ENCODE peak calls at places on chromosome 2, in four cellular contexts. A is fibroblast of lung, H is foreskin keratinocyte, D is upper lobe of left lung. C is an unnamed sample.

GRCh38 chr2:135960598-135961551 is 24.6 kb downstream of the DARS1 start:
- DNase-seq in A (peak; percentile 80), H (no peak), D (no peak), C (no peak)

GRCh38 chr2:175571078-175571653 is 389.7 kb upstream of the ATP5MC3 start:
- DNase-seq in A (no peak), H (no peak), D (no peak), C (no peak)

GRCh38 chr2:192657364-192657763 is 462.6 kb upstream of the TMEFF2 start:
- DNase-seq in A (no peak), H (no peak), D (no peak), C (no peak)

GRCh38 chr2:192500550-192501200 is 305.9 kb upstream of the TMEFF2 start:
- DNase-seq in A (peak; percentile 96), H (peak; percentile 87), D (no peak), C (peak; percentile 96)

GRCh38 chr2:137467246-137467862 is 496.9 kb upstream of the HNMT start:
- DNase-seq in A (peak; percentile 7), H (peak; percentile 60), D (peak; percentile 23), C (peak; percentile 73)

GRCh38 chr2:152051373-152051893 is 47.4 kb downstream of the CACNB4 start:
- DNase-seq in A (no peak), H (no peak), D (no peak), C (no peak)

GRCh38 chr2:74498500-74499268 is 719 bp downstream of the LBX2 start:
- DNase-seq in A (no peak), H (peak; percentile 34), D (peak; percentile 29), C (no peak)

GRCh38 chr2:45652090-45653050 is 895 bp downstream of the PRKCE start:
- DNase-seq in A (peak; percentile 49), H (peak; percentile 11), D (peak; percentile 46), C (peak; percentile 28)

GRCh38 chr2:237860273-237860935 is 981 bp downstream of the RAMP1 start:
- DNase-seq in A (peak; percentile 35), H (no peak), D (no peak), C (no peak)

GRCh38 chr2:9439536-9439935 is 16.1 kb downstream of the CPSF3 start:
- DNase-seq in A (peak; percentile 24), H (no peak), D (no peak), C (no peak)

GRCh38 chr2:95262896-95263542 is 11.2 kb upstream of the PROM2 start:
- DNase-seq in A (peak; percentile 10), H (peak; percentile 70), D (no peak), C (no peak)

GRCh38 chr2:149766339-149766738 is 178.8 kb upstream of the MMADHC start:
- DNase-seq in A (no peak), H (no peak), D (no peak), C (no peak)

GRCh38 chr2:50551018-50551726 is 480.8 kb downstream of the NRXN1 start:
- DNase-seq in A (no peak), H (no peak), D (no peak), C (no peak)

GRCh38 chr2:42048318-42049251 is 764 bp downstream of the PKDCC start:
- DNase-seq in A (peak; percentile 29), H (no peak), D (no peak), C (no peak)

GRCh38 chr2:17878222-17879136 is at the start of gene KCNS3:
- DNase-seq in A (peak; percentile 21), H (no peak), D (peak; percentile 66), C (peak; percentile 49)

GRCh38 chr2:57156231-57156924 is 890.2 kb upstream of the VRK2 start:
- DNase-seq in A (no peak), H (no peak), D (no peak), C (no peak)

GRCh38 chr2:152432206-152432653 is 97.3 kb downstream of the FMNL2 start:
- DNase-seq in A (peak; percentile 58), H (peak; percentile 94), D (peak; percentile 46), C (peak; percentile 96)

GRCh38 chr2:105257981-105258380 is 16.4 kb downstream of the GPR45 start:
- DNase-seq in A (peak; percentile 27), H (peak; percentile 23), D (no peak), C (no peak)

GRCh38 chr2:48406096-48406495 is 123.9 kb upstream of the STON1 start:
- DNase-seq in A (no peak), H (no peak), D (no peak), C (no peak)

GRCh38 chr2:143284087-143284675 is 155.0 kb downstream of the ARHGAP15 start:
- DNase-seq in A (peak; percentile 34), H (peak; percentile 9), D (peak; percentile 28), C (peak; percentile 63)

GRCh38 chr2:115908731-115909130 is 1466.3 kb downstream of the DPP10 start:
- DNase-seq in A (no peak), H (no peak), D (no peak), C (no peak)

GRCh38 chr2:172726172-172726735 is 9.4 kb upstream of the RAPGEF4 start:
- DNase-seq in A (peak; percentile 44), H (no peak), D (no peak), C (no peak)

GRCh38 chr2:168993538-168993937 is 37.6 kb downstream of the ABCB11 start:
- DNase-seq in A (no peak), H (no peak), D (no peak), C (no peak)

GRCh38 chr2:104787298-104788065 is 66.4 kb upstream of the POU3F3 start:
- DNase-seq in A (no peak), H (no peak), D (no peak), C (no peak)

GRCh38 chr2:127400897-127401756 is 13.4 kb upstream of the MAP3K2 start:
- DNase-seq in A (peak; percentile 40), H (peak; percentile 93), D (no peak), C (peak; percentile 87)

GRCh38 chr2:20577495-20578235 is 73.2 kb downstream of the HS1BP3 start:
- DNase-seq in A (peak; percentile 74), H (peak; percentile 99), D (no peak), C (peak; percentile 96)

GRCh38 chr2:132941296-132942020 is 271.5 kb upstream of the LYPD1 start:
- DNase-seq in A (no peak), H (no peak), D (no peak), C (no peak)

GRCh38 chr2:19600506-19600905 is 242.1 kb upstream of the OSR1 start:
- DNase-seq in A (no peak), H (no peak), D (no peak), C (no peak)

GRCh38 chr2:179311071-179311470 is 46.4 kb upstream of the SESTD1 start:
- DNase-seq in A (no peak), H (no peak), D (no peak), C (no peak)

GRCh38 chr2:10229462-10230099 is 73.1 kb upstream of the HPCAL1 start:
- DNase-seq in A (no peak), H (no peak), D (no peak), C (no peak)

GRCh38 chr2:227805578-227805977 is 8.1 kb upstream of the CCL20 start:
- DNase-seq in A (peak; percentile 30), H (no peak), D (peak; percentile 52), C (peak; percentile 6)

GRCh38 chr2:118089015-118089800 is 937 bp downstream of the INSIG2 start:
- DNase-seq in A (peak; percentile 60), H (peak; percentile 61), D (peak; percentile 37), C (peak; percentile 52)

GRCh38 chr2:227325824-227326195 is 759 bp downstream of the MFF start:
- DNase-seq in A (peak; percentile 57), H (peak; percentile 45), D (peak; percentile 44), C (peak; percentile 40)

GRCh38 chr2:23009545-23010149 is 375.3 kb upstream of the KLHL29 start:
- DNase-seq in A (peak; percentile 14), H (peak; percentile 8), D (no peak), C (peak; percentile 36)

GRCh38 chr2:238790126-238790820 is 57.6 kb upstream of the TWIST2 start:
- DNase-seq in A (no peak), H (no peak), D (no peak), C (no peak)

GRCh38 chr2:162143969-162144368 is 8.1 kb downstream of the GCG start:
- DNase-seq in A (no peak), H (no peak), D (no peak), C (no peak)
- TF ChIP-seq CTCF in A (no peak), H (peak; percentile 36), D (no peak), C (no peak)

GRCh38 chr2:63878486-63878885 is 36.8 kb downstream of the UGP2 start:
- DNase-seq in A (no peak), H (no peak), D (no peak), C (no peak)

GRCh38 chr2:63881208-63881607 is 39.5 kb downstream of the UGP2 start:
- DNase-seq in A (no peak), H (no peak), D (no peak), C (no peak)

GRCh38 chr2:63882395-63883130 is 40.9 kb downstream of the UGP2 start:
- DNase-seq in A (no peak), H (no peak), D (no peak), C (no peak)

GRCh38 chr2:63879876-63880433 is 38.3 kb downstream of the UGP2 start:
- DNase-seq in A (no peak), H (no peak), D (no peak), C (no peak)

GRCh38 chr2:63880603-63881002 is 38.9 kb downstream of the UGP2 start:
- DNase-seq in A (no peak), H (no peak), D (no peak), C (no peak)
- TF ChIP-seq CTCF in A (no peak), H (no peak), D (no peak), C (no peak)

DNA sequence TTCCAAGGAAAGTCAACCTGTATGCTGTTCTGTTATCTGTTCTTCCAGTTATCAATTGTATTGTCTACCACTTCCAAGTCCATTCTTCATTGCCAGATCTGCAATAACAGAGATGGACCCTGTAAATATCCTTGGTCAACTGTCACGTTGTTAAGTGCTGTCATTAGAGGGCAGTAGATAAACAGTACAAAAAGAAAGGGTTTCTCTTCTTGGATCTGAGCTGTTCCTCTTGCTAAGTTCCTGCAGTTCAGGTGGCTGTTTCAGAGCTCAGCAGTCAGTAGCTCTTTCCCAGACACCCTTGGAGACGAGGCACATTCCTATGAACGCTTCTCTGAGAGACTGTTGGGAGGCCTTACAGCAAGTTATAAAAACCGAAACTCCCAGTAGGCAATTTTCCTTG is 957.1 kb upstream of the CHAC2 start:
- DNase-seq in A (peak; percentile 37), H (peak; percentile 27), D (no peak), C (peak; percentile 44)
- TF ChIP-seq CTCF in A (peak; percentile 19), H (peak; percentile 52), D (no peak), C (peak; percentile 30)

GRCh38 chr2:230599854-230600253 is 112.8 kb upstream of the CAB39 start:
- DNase-seq in A (no peak), H (no peak), D (no peak), C (no peak)
- TF ChIP-seq CTCF in A (no peak), H (no peak), D (no peak), C (no peak)

GRCh38 chr2:232321156-232321816 is 57.3 kb upstream of the ALPP start:
- DNase-seq in A (no peak), H (no peak), D (peak; percentile 21), C (no peak)
- TF ChIP-seq CTCF in A (no peak), H (peak; percentile 39), D (no peak), C (no peak)